ENCODE peak calls at places on chromosomes 3 and 15, in six cellular contexts. C, R, F, I, U and K are unnamed samples.

GRCh38 chr3:193722566-193722965 is 129.6 kb downstream of the OPA1 start:
- DNase-seq in U (no peak), C (no peak), R (no peak), F (no peak), I (no peak), K (no peak)

GRCh38 chr3:148882288-148882687 is 17.2 kb downstream of the CPA3 start:
- DNase-seq in R (peak; percentile 86), F (no peak), I (no peak), C (no peak), U (no peak), K (no peak)

GRCh38 chr3:183428140-183429023 is at the start of gene MCF2L2:
- DNase-seq in F (peak; percentile 69), C (peak; percentile 87), R (peak; percentile 35), I (no peak), U (peak; percentile 75), K (peak; percentile 58)

GRCh38 chr15:77354064-77354463 is 65.8 kb downstream of the PEAK1 start:
- DNase-seq in R (no peak), C (no peak), U (no peak), I (no peak), F (no peak), K (no peak)

GRCh38 chr15:74815121-74815933 is 2.7 kb downstream of the LMAN1L start:
- DNase-seq in I (no peak), F (no peak), R (no peak), U (no peak), C (no peak), K (no peak)

GRCh38 chr3:114557791-114558190 is 264.0 kb downstream of the TIGIT start:
- DNase-seq in U (no peak), R (peak; percentile 34), C (no peak), F (no peak), I (no peak), K (no peak)

GRCh38 chr15:42133356-42133755 is 23.1 kb downstream of the PLA2G4F start:
- DNase-seq in R (no peak), F (no peak), C (no peak), I (no peak), U (no peak), K (no peak)

GRCh38 chr3:56838441-56838840 is 36.7 kb upstream of the ARHGEF3 start:
- DNase-seq in U (no peak), I (no peak), F (no peak), C (no peak), R (no peak), K (no peak)

GRCh38 chr3:148074916-148075315 is 622.8 kb upstream of the AGTR1 start:
- DNase-seq in F (no peak), I (no peak), U (no peak), C (no peak), R (no peak), K (no peak)

GRCh38 chr3:196563721-196564225 is 4.6 kb downstream of the WDR53 start:
- DNase-seq in C (no peak), R (peak; percentile 66), I (no peak), F (no peak), U (no peak), K (no peak)

GRCh38 chr3:53083496-53083895 is 37.6 kb upstream of the SFMBT1 start:
- DNase-seq in F (peak; percentile 40), U (peak; percentile 76), C (no peak), I (no peak), R (peak; percentile 31), K (no peak)

GRCh38 chr3:64431717-64432116 is 206.5 kb upstream of the PRICKLE2 start:
- DNase-seq in F (no peak), I (no peak), U (no peak), R (peak; percentile 21), C (no peak), K (no peak)

GRCh38 chr15:68644088-68644904 is 65.5 kb downstream of the CORO2B start:
- DNase-seq in C (no peak), R (peak; percentile 86), F (peak; percentile 22), U (peak; percentile 46), I (no peak), K (peak; percentile 82)
- TF ChIP-seq CTCF in C (peak; percentile 11), R (peak; percentile 71), F (no peak), U (no peak), I (no peak), K (peak; percentile 28)

GRCh38 chr3:100708989-100709839 is at the start of gene TFG:
- DNase-seq in I (peak; percentile 99), C (peak; percentile 96), U (peak; percentile 99), F (peak; percentile 100), R (peak; percentile 100), K (peak; percentile 100)
- TF ChIP-seq CTCF in I (no peak), C (no peak), U (no peak), F (no peak), R (no peak), K (no peak)

GRCh38 chr3:129352045-129352444 is 73.4 kb downstream of the HMCES start:
- DNase-seq in F (no peak), C (no peak), I (no peak), U (no peak), R (no peak), K (no peak)
- TF ChIP-seq CTCF in F (no peak), C (peak; percentile 41), I (no peak), U (no peak), R (peak; percentile 27), K (peak; percentile 19)

GRCh38 chr3:138349926-138350665 is 1.7 kb downstream of the MRAS start:
- DNase-seq in U (no peak), I (no peak), F (no peak), C (no peak), R (peak; percentile 52), K (peak; percentile 45)

GRCh38 chr3:138348950-138349739 is 766 bp downstream of the MRAS start:
- DNase-seq in U (no peak), R (peak; percentile 36), I (no peak), C (peak; percentile 50), F (peak; percentile 39), K (peak; percentile 46)

GRCh38 chr3:138347084-138347483 is 1.3 kb upstream of the MRAS start:
- DNase-seq in U (no peak), I (no peak), R (no peak), C (no peak), F (no peak), K (no peak)

GRCh38 chr3:138351151-138351550 is 2.8 kb downstream of the MRAS start:
- DNase-seq in I (no peak), F (no peak), R (peak; percentile 40), C (no peak), U (peak; percentile 55), K (no peak)

DNA sequence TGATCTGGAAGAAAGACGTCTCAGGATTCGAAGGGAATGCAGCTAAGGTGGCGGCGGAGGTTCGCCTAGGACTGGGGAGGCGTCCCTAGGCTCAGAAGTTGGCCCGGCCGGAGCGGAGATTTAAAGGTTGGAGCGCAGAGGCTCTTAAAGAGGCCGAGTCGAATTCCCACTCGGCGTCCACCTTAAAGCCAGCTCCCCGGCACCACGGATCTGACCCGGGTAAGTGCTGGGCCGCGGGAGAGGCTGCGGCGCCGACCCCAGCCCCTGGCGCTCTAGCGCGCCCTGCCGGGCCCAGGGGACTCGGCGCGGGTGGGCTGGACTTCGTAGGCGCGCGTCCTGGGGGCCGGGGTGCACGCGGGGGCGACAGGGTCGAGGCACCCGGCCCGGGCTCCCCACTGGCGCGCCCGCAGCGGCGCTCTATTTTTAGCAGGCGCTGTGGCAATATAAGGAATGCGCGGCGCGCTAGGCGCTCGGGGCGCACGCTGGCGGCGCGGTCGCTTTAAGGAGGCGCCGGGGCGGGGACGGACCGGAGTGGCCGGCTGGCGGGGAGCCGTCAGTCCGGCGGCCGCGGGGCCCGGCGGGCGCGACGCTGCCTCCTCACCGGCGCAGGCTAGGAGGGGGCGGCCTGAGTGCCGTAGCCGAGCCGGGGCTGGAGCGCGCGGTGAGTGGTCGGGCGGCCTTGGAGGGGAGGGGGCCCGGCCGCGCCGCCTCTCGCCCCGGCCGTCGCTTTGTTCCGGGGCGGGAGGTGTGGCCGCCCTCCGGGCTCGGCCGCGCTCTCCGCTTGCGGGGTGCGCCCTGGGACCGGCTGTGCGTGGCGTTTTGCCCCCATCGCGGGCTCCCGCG is at the start of gene MRAS:
- DNase-seq in F (peak; percentile 87), C (peak; percentile 93), I (no peak), U (peak; percentile 90), R (peak; percentile 80), K (peak; percentile 90)
- TF ChIP-seq CTCF in F (peak; percentile 48), C (peak; percentile 64), I (peak; percentile 26), U (no peak), R (peak; percentile 24), K (peak; percentile 27)

GRCh38 chr3:54374214-54374855 is 252.0 kb downstream of the CACNA2D3 start:
- DNase-seq in U (no peak), C (peak; percentile 47), I (no peak), F (peak; percentile 53), R (no peak), K (peak; percentile 28)
- TF ChIP-seq CTCF in U (no peak), C (peak; percentile 62), I (no peak), F (peak; percentile 55), R (peak; percentile 25), K (peak; percentile 53)